ENCODE peak calls at places on chromosomes 13 and 19, in eight cellular contexts. T is G401; P is iris pigment epithelial cell; N is kidney epithelial cell; X is activated T-cell treated with anti-CD3 and anti-CD28 coated beads for 1 hour; K is psoas muscle; M is cardiac fibroblast; Y is activated CD4-positive, alpha-beta memory T cell treated with anti-CD3 and anti-CD28 coated beads, Interleukin-2, amount 10 ng/mL, durations not matched to agents 7 days and 5 days. V is an unnamed sample.

GRCh38 chr19:38213911-38214625 is 10.0 kb downstream of the DPF1 start:
- DNase-seq in K (no peak), M (peak; percentile 31), Y (peak; percentile 68), P (peak; percentile 42), T (no peak), X (peak; percentile 13), N (peak; percentile 77), V (no peak)

GRCh38 chr19:10752237-10752912 is 34.5 kb downstream of the DNM2 start:
- DNase-seq in X (no peak), Y (no peak), K (no peak), T (no peak), N (no peak), P (no peak), M (no peak), V (no peak)

GRCh38 chr19:37778613-37779138 is 710 bp downstream of the ZNF573 start:
- DNase-seq in Y (no peak), X (no peak), T (peak; percentile 0), N (no peak), M (peak; percentile 25), P (peak; percentile 34), K (no peak), V (no peak)

GRCh38 chr19:18763674-18764590 is 27.2 kb downstream of the COMP start:
- DNase-seq in M (peak; percentile 55), N (peak; percentile 63), T (no peak), Y (no peak), X (no peak), K (peak; percentile 89), P (peak; percentile 65), V (peak; percentile 68)

GRCh38 chr19:18233224-18233825 is 7.1 kb upstream of the PDE4C start:
- DNase-seq in M (peak; percentile 46), T (peak; percentile 29), N (no peak), Y (peak; percentile 66), P (no peak), X (peak; percentile 24), K (peak; percentile 66), V (peak; percentile 67)

GRCh38 chr19:41641879-41642485 is 15.1 kb upstream of the CEACAM4 start:
- DNase-seq in T (peak; percentile 56), K (no peak), N (no peak), P (peak; percentile 39), Y (peak; percentile 67), M (peak; percentile 65), X (peak; percentile 66), V (peak; percentile 40)

GRCh38 chr13:112693831-112694497 is 4.1 kb downstream of the ATP11A start:
- DNase-seq in X (no peak), P (peak; percentile 89), M (peak; percentile 79), K (no peak), N (peak; percentile 47), Y (no peak), T (no peak), V (peak; percentile 32)

GRCh38 chr19:55041627-55042343 is 3.7 kb upstream of the GP6 start:
- DNase-seq in X (no peak), Y (peak; percentile 56), M (no peak), K (no peak), N (no peak), T (no peak), P (no peak), V (no peak)

GRCh38 chr19:14182481-14182880 is 23.5 kb downstream of the ADGRL1 start:
- DNase-seq in X (no peak), T (peak; percentile 58), P (no peak), K (no peak), Y (no peak), N (no peak), M (no peak), V (no peak)

GRCh38 chr13:31625115-31625514 is 114.2 kb upstream of the RXFP2 start:
- DNase-seq in P (peak; percentile 26), M (peak; percentile 64), X (no peak), N (peak; percentile 25), K (no peak), T (no peak), Y (no peak), V (no peak)

GRCh38 chr13:114141261-114141996 is 9.0 kb upstream of the RASA3 start:
- DNase-seq in T (no peak), M (no peak), P (no peak), K (no peak), Y (no peak), N (no peak), X (no peak), V (no peak)

GRCh38 chr19:3617463-3617862 is 9.1 kb downstream of the CACTIN start:
- DNase-seq in N (no peak), Y (no peak), X (no peak), M (no peak), P (no peak), K (no peak), T (no peak), V (no peak)

GRCh38 chr19:4715529-4716221 is 8.0 kb downstream of the DPP9 start:
- DNase-seq in X (no peak), N (no peak), M (no peak), T (no peak), Y (no peak), P (no peak), K (no peak), V (no peak)

GRCh38 chr19:4742717-4743646 is 19.3 kb upstream of the DPP9 start:
- DNase-seq in T (no peak), M (no peak), Y (no peak), K (no peak), X (no peak), P (no peak), N (no peak), V (no peak)

GRCh38 chr19:35395762-35396199 is 24.9 kb downstream of the GPR42 start:
- DNase-seq in M (no peak), K (no peak), N (no peak), T (peak; percentile 8), P (no peak), Y (no peak), X (no peak), V (no peak)

GRCh38 chr19:5335593-5335992 is 5.0 kb downstream of the PTPRS start:
- DNase-seq in K (no peak), N (no peak), T (no peak), Y (no peak), X (no peak), P (no peak), M (no peak), V (no peak)

GRCh38 chr13:28248080-28248479 is 109.7 kb downstream of the PAN3 start:
- DNase-seq in Y (no peak), K (no peak), X (no peak), N (no peak), M (no peak), T (no peak), P (no peak), V (no peak)

GRCh38 chr13:95564948-95565347 is 12.4 kb downstream of the CLDN10 start:
- DNase-seq in K (no peak), P (peak; percentile 73), T (no peak), X (no peak), Y (no peak), M (peak; percentile 89), N (peak; percentile 67), V (no peak)

GRCh38 chr19:416416-416815 is 7.5 kb upstream of the C2CD4C start:
- DNase-seq in N (no peak), P (no peak), X (no peak), M (no peak), K (peak; percentile 29), Y (no peak), T (no peak), V (no peak)

GRCh38 chr13:33761744-33762143 is 56.2 kb upstream of the RFC3 start:
- DNase-seq in X (no peak), N (no peak), K (no peak), P (peak; percentile 23), M (peak; percentile 4), Y (no peak), T (peak; percentile 10), V (no peak)

GRCh38 chr19:2012941-2013682 is 2.4 kb downstream of the BTBD2 start:
- DNase-seq in Y (no peak), K (no peak), M (no peak), P (no peak), T (no peak), X (no peak), N (no peak), V (no peak)

GRCh38 chr13:77492982-77493381 is 42.5 kb upstream of the SCEL start:
- DNase-seq in X (no peak), P (peak; percentile 57), K (no peak), T (peak; percentile 63), N (no peak), Y (no peak), M (peak; percentile 58), V (peak; percentile 4)

GRCh38 chr19:50701367-50701985 is 18.1 kb downstream of the SHANK1 start:
- DNase-seq in Y (no peak), N (no peak), P (no peak), M (no peak), X (no peak), K (peak; percentile 27), T (no peak), V (no peak)

GRCh38 chr19:3656073-3656746 is 29.6 kb upstream of the CACTIN start:
- DNase-seq in M (peak; percentile 28), K (no peak), T (no peak), X (no peak), N (no peak), Y (no peak), P (no peak), V (no peak)

GRCh38 chr19:17420267-17420924 is 549 bp downstream of the MVB12A start:
- DNase-seq in P (no peak), M (no peak), N (no peak), K (peak; percentile 64), Y (peak; percentile 38), X (no peak), T (no peak), V (peak; percentile 52)

GRCh38 chr19:13847900-13848677 is 28.8 kb upstream of the NANOS3 start:
- DNase-seq in K (no peak), T (no peak), M (no peak), N (no peak), Y (no peak), X (no peak), P (no peak), V (peak; percentile 80)

GRCh38 chr13:55230570-55230908 is 1910.2 kb upstream of the PRR20A start:
- DNase-seq in P (no peak), Y (no peak), M (no peak), N (no peak), K (no peak), T (no peak), X (no peak), V (no peak)

GRCh38 chr13:95403349-95404140 is 102.3 kb upstream of the ABCC4 start:
- DNase-seq in Y (no peak), X (no peak), P (no peak), T (no peak), N (no peak), M (no peak), K (no peak), V (peak; percentile 36)

V was measured in erythroblast.